ENCODE peak calls at places on chromosomes 1 and 21, in seven cellular contexts. P is HS-5, Z is Right ventricle myocardium inferior, B is tibial nerve, O is GM20000, T is NCI-H1436 treated with DMSO at 0.1 percent for 48 hours, K is RPMI8226. R is an unnamed sample.

GRCh38 chr1:242086093-242086492 is 87.2 kb upstream of the MAP1LC3C start:
- DNase-seq in P (no peak), O (no peak), T (no peak), Z (no peak), B (no peak), K (no peak), R (no peak)

GRCh38 chr1:85363102-85363501 is 86.7 kb upstream of the BCL10 start:
- DNase-seq in K (no peak), Z (no peak), O (no peak), T (no peak), B (no peak), P (no peak), R (no peak)

GRCh38 chr1:94045465-94046056 is 75.4 kb downstream of the ABCA4 start:
- DNase-seq in T (no peak), Z (peak), B (peak), P (peak), O (peak), K (peak), R (peak)

GRCh38 chr1:98330224-98330623 is 331.3 kb upstream of the SNX7 start:
- DNase-seq in O (no peak), K (no peak), T (no peak), Z (no peak), B (no peak), P (no peak), R (no peak)

GRCh38 chr1:153803479-153804056 is 28.4 kb downstream of the SLC27A3 start:
- DNase-seq in B (no peak), Z (no peak), T (no peak), O (no peak), P (no peak), K (no peak), R (no peak)

GRCh38 chr1:34758751-34759150 is 789 bp upstream of the GJB4 start:
- DNase-seq in P (no peak), Z (no peak), O (no peak), T (no peak), B (no peak), K (no peak), R (no peak)

GRCh38 chr1:229758101-229759036 is 132.3 kb downstream of the URB2 start:
- DNase-seq in P (peak), B (no peak), T (no peak), Z (no peak), K (no peak), O (no peak), R (no peak)

GRCh38 chr1:32334864-32335618 is 992 bp downstream of the MARCKSL1 start:
- DNase-seq in T (no peak), P (no peak), O (peak), K (peak), Z (peak), B (no peak), R (peak)

GRCh38 chr1:244730153-244730933 is 77.4 kb downstream of the DESI2 start:
- DNase-seq in Z (no peak), B (no peak), O (peak), P (no peak), T (no peak), K (peak), R (peak)

GRCh38 chr1:171434717-171435346 is 50.5 kb upstream of the PRRC2C start:
- DNase-seq in O (no peak), B (peak), Z (no peak), P (peak), T (no peak), K (peak), R (no peak)

GRCh38 chr1:226739696-226740065 is 599 bp upstream of the ITPKB start:
- DNase-seq in Z (no peak), T (no peak), P (no peak), K (peak), B (no peak), O (no peak), R (no peak)

GRCh38 chr1:234114648-234115307 is 210.3 kb downstream of the SLC35F3 start:
- DNase-seq in Z (no peak), T (peak), K (peak), B (peak), O (peak), P (peak), R (peak)

GRCh38 chr21:31326478-31327247 is 17.4 kb downstream of the TIAM1 start:
- DNase-seq in K (no peak), T (no peak), P (no peak), Z (no peak), O (peak), B (no peak), R (no peak)

GRCh38 chr1:47804127-47804526 is 193.1 kb downstream of the TRABD2B start:
- DNase-seq in P (no peak), O (no peak), K (peak), T (no peak), B (no peak), Z (peak), R (no peak)

GRCh38 chr1:18943162-18943561 is 13.3 kb downstream of the IFFO2 start:
- DNase-seq in Z (no peak), K (no peak), O (no peak), T (no peak), B (no peak), P (no peak), R (no peak)

GRCh38 chr1:53734650-53735211 is 4.2 kb downstream of the GLIS1 start:
- DNase-seq in O (no peak), B (no peak), T (no peak), P (no peak), K (peak), Z (no peak), R (no peak)

GRCh38 chr1:197526736-197527371 is 248.4 kb downstream of the DENND1B start:
- DNase-seq in Z (no peak), O (peak), P (no peak), K (peak), B (no peak), T (no peak), R (peak)

GRCh38 chr1:3594706-3595377 is 16.5 kb downstream of the MEGF6 start:
- DNase-seq in P (no peak), Z (no peak), B (no peak), T (no peak), K (no peak), O (no peak), R (no peak)

GRCh38 chr1:31745071-31745897 is 18.9 kb downstream of the ADGRB2 start:
- DNase-seq in Z (no peak), O (peak), B (peak), K (peak), P (no peak), T (no peak), R (peak)

GRCh38 chr1:26666855-26667254 is 29.0 kb upstream of the ARID1A start:
- DNase-seq in O (no peak), Z (no peak), P (peak), B (no peak), T (no peak), K (no peak), R (no peak)

GRCh38 chr1:29124366-29125236 is 898 bp upstream of the TMEM200B start:
- DNase-seq in Z (peak), B (peak), O (peak), T (no peak), K (peak), P (peak), R (no peak)

GRCh38 chr1:17858027-17858426 is 102.9 kb downstream of the ACTL8 start:
- DNase-seq in K (no peak), T (no peak), Z (no peak), O (no peak), B (no peak), P (no peak), R (no peak)

GRCh38 chr1:7229696-7230095 is 444.4 kb downstream of the CAMTA1 start:
- DNase-seq in P (no peak), Z (no peak), T (no peak), K (no peak), B (no peak), O (no peak), R (no peak)